ENCODE peak calls at places on chromosomes 2 and 18, in seven cellular contexts. K is endothelial cell of umbilical vein, B is HepG2, S is HCT116, F is GM12878, L is H1, O is K562. I is an unnamed sample. For H3K4me1, the result is how much of the 10 kb centered on the place peaks cover.

GRCh38 chr2:120218181-120218580 is 5.0 kb downstream of the TMEM185B start:
- DNase-seq in K (no peak), B (no peak), S (no peak), F (no peak), L (no peak), O (no peak), I (no peak)

GRCh38 chr2:159206736-159207380 is 79.6 kb downstream of the WDSUB1 start:
- DNase-seq in K (no peak), B (no peak), S (no peak), F (no peak), L (no peak), O (no peak), I (no peak)

GRCh38 chr2:111975053-111975552 is 76.7 kb downstream of the MERTK start:
- DNase-seq in K (peak), B (peak), S (peak), F (no peak), L (peak), O (no peak), I (no peak)

GRCh38 chr18:31990823-31991222 is 27.8 kb upstream of the RNF125 start:
- DNase-seq in K (no peak), B (no peak), S (no peak), F (peak), L (no peak), O (no peak), I (no peak)

GRCh38 chr2:232966122-232966521 is 46.9 kb downstream of the NGEF start:
- DNase-seq in K (no peak), B (no peak), S (no peak), F (no peak), L (no peak), O (no peak), I (peak)

GRCh38 chr2:237600205-237600846 is 9.8 kb upstream of the RAB17 start:
- DNase-seq in K (peak), B (peak), S (no peak), F (no peak), L (no peak), O (no peak), I (no peak)

GRCh38 chr18:12686100-12686499 is 16.4 kb downstream of the CEP76 start:
- DNase-seq in K (peak), B (peak), S (peak), F (no peak), L (no peak), O (no peak), I (peak)

GRCh38 chr2:48306409-48307284 is 223.3 kb upstream of the STON1 start:
- DNase-seq in K (no peak), B (no peak), S (no peak), F (no peak), L (no peak), O (no peak), I (no peak)

GRCh38 chr2:142525720-142526119 is 351.7 kb upstream of the KYNU start:
- DNase-seq in K (no peak), B (no peak), S (no peak), F (no peak), L (no peak), O (no peak), I (no peak)

GRCh38 chr2:176652300-176653182 is 383.3 kb downstream of the MTX2 start:
- DNase-seq in K (peak), B (peak), S (peak), F (no peak), L (no peak), O (peak), I (peak)

GRCh38 chr2:240819404-240820013 is 510 bp downstream of the KIF1A start:
- DNase-seq in K (no peak), B (no peak), S (no peak), F (no peak), L (no peak), O (no peak), I (peak)

GRCh38 chr2:1348789-1349188 is 64.5 kb upstream of the TPO start:
- DNase-seq in K (no peak), B (no peak), S (no peak), F (no peak), L (no peak), O (no peak), I (no peak)

DNA sequence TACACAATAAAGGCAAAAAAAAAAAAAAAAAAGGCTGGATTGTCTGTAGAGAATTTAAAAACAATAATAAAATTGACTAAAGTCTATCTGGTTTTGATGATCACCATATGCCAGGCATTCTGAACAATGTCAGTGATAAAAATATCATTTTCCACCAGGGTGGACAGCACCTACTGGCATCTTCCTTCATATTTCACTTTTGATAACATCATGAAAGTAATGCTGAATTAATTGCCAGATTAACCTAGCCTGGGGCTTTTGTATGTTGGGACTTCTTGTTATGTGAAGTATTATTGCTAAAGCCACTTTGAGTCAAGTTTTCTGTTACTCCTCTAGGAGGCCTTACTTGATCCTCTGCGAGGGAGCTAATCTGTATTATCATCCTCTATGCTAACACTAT is 73.8 kb upstream of the FAM98A start:
- DNase-seq in K (no peak), B (no peak), S (no peak), F (no peak), L (no peak), O (no peak), I (no peak)
- TF ChIP-seq POLR2AphosphoS5 in K (no peak), B (no peak), S (no peak), F (no peak), L (no peak), O (no peak), I (no peak)

DNA sequence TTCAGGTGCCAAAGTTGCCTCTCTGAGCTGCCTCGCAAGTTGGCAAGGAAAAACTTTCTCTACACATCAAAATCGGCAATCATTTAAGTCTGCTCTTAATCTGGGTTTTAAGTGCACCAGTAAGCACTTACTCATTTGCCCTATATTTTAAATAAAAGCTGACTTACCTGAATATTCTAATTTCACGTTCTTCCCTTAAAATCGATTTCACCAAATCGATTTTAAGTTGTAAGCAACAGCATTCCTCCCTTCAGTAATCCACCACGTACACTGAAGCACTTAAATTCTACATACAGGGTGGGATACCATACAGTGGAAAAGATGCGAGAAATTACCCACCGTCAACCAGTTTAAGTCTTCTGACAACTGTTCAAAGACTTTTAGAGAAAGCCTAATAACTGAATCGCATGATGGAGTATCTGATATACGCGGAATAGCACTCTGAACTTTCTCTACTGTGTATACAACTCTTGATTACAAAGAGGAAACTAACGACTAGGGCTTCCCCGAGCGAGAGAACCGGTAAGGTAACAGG is 1.6 kb downstream of the PPP3R1 start:
- DNase-seq in K (no peak), B (no peak), S (no peak), F (no peak), L (no peak), O (no peak), I (no peak)
- H3K4me1 ChIP-seq in K (under half), B (half or more), S (under half), F (under half), L (under half), O (under half), I (under half)

DNA sequence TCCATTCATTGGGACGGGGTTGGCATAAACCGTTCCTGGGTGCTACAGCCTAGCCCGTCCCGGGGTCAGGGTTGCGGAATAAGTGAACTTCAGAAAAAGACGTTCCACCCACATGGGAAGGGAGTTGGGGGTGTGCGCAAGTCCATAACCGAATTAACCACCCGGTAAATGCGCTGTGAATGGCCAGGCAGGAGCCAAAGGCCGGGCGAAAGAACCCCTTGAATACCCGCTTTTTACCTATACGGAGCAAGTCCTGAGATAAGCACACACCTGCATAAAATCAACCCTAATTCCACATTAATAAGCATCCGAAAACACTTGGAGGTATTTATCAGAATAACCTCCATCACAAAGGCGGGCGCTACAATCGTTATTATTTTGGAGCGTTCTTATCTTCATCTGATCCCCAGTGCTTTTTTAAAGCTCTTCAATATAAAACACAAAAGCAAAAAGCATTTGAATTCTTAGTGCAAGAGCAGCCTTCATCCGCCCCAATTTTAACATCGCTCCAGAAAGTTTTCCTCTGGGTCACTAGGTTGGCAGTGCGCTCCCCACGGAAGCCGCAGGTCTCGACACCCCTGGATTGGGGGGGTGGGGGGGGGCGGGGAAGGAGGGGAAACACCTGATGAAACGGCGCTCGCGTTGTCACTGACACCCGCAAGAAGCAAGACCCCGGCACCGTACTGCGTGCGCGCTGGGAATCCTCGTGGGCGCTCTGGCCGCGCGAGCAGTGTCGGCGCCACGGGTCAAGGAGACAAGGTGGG is 1.2 kb downstream of the SATB2 start:
- DNase-seq in K (no peak), B (no peak), S (no peak), F (no peak), L (no peak), O (peak), I (no peak)
- TF ChIP-seq EZH2 in K (peak), B (peak), S (no peak), F (peak), L (peak), O (no peak), I (peak)

DNA sequence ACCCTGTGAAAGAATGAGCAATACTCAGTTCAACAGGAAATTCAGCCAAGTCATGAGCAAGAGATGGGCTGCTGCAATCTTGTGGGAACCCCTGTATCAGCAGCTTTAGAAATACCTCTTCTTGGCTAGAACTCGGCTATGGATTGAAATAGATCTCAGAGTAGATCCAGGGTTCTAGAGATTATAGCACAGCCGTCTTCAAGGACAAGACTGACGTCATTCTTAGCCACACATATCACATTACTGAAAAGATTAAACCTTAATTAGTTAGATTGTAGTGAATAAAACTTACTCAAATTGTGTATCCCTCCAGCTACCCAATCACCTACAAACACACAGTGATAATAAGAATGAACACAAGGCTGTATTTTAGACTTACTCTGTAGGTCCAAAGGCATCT is 776.4 kb downstream of the EPHA4 start:
- DNase-seq in K (no peak), B (no peak), S (no peak), F (no peak), L (no peak), O (no peak), I (no peak)
- TF ChIP-seq POLR2AphosphoS5 in K (no peak), B (no peak), S (no peak), F (no peak), L (no peak), O (no peak), I (no peak)

GRCh38 chr2:230774348-230774951 is 61.8 kb downstream of the CAB39 start:
- DNase-seq in K (peak), B (no peak), S (no peak), F (no peak), L (no peak), O (peak), I (no peak)
- H3K4me1 ChIP-seq in K (under half), B (under half), S (half or more), F (under half), L (under half), O (under half), I (under half)

GRCh38 chr2:138298900-138299299 is 202.7 kb upstream of the SPOPL start:
- DNase-seq in K (no peak), B (no peak), S (no peak), F (peak), L (no peak), O (no peak), I (no peak)

GRCh38 chr2:138294451-138294850 is 207.1 kb upstream of the SPOPL start:
- DNase-seq in K (peak), B (no peak), S (no peak), F (no peak), L (no peak), O (no peak), I (no peak)

GRCh38 chr2:138293549-138293948 is 208.0 kb upstream of the SPOPL start:
- DNase-seq in K (no peak), B (no peak), S (no peak), F (no peak), L (no peak), O (no peak), I (no peak)

GRCh38 chr2:138298120-138298814 is 203.3 kb upstream of the SPOPL start:
- DNase-seq in K (no peak), B (no peak), S (no peak), F (peak), L (no peak), O (no peak), I (no peak)

DNA sequence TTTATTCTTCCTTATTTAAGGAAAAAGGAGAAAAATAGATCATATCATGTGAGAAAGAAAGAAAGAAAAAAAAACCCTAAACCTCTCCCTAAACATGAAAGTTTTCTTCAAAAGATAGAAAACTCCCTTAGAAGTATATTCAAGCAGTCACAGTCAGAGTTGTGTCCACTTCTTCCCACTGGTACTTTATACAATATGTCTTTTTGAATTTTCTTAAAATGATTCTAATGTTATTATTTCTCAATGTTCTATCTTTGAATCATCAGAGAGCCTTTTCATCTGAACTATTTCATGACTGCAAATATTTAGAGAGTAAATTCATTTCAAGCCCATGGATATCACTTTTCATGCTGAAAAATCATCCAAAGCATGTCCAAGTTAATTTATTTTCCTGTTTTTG is 205.2 kb upstream of the SPOPL start:
- DNase-seq in K (no peak), B (no peak), S (no peak), F (no peak), L (no peak), O (no peak), I (no peak)
- TF ChIP-seq EZH2 in K (no peak), B (no peak), S (no peak), F (no peak), L (no peak), O (no peak), I (no peak)

I was measured in GM23338.